ENCODE peak calls at places on chromosomes 3 and 15, in six cellular contexts. One of them, this sample, is unnamed.

GRCh38 chr15:94607176-94607654 is 375.9 kb downstream of the MCTP2 start:
- DNase-seq in coronary artery: no peak
- DNase-seq in transverse colon: peak
- DNase-seq in heart left ventricle: peak
- DNase-seq in IMR-90: no peak
- DNase-seq in Peyer's patch: peak
- DNase-seq in this sample: no peak

GRCh38 chr3:112745567-112746248 is 101.0 kb downstream of the CD200R1L start:
- DNase-seq in coronary artery: no peak
- DNase-seq in transverse colon: no peak
- DNase-seq in heart left ventricle: no peak
- DNase-seq in IMR-90: peak
- DNase-seq in Peyer's patch: no peak
- DNase-seq in this sample: no peak

GRCh38 chr15:35089556-35089955 is 4.5 kb upstream of the NANOGP8 start:
- DNase-seq in coronary artery: no peak
- DNase-seq in transverse colon: no peak
- DNase-seq in heart left ventricle: no peak
- DNase-seq in IMR-90: peak
- DNase-seq in Peyer's patch: no peak
- DNase-seq in this sample: no peak

GRCh38 chr3:174775603-174776002 is 83.5 kb upstream of the NAALADL2 start:
- DNase-seq in coronary artery: no peak
- DNase-seq in transverse colon: no peak
- DNase-seq in heart left ventricle: peak
- DNase-seq in IMR-90: peak
- DNase-seq in Peyer's patch: no peak
- DNase-seq in this sample: no peak

GRCh38 chr15:35206060-35206675 is 121.1 kb upstream of the NANOGP8 start:
- DNase-seq in coronary artery: no peak
- DNase-seq in transverse colon: no peak
- DNase-seq in heart left ventricle: no peak
- DNase-seq in IMR-90: peak
- DNase-seq in Peyer's patch: no peak
- DNase-seq in this sample: peak

GRCh38 chr3:44092497-44092896 is 149.2 kb upstream of the TOPAZ1 start:
- DNase-seq in coronary artery: no peak
- DNase-seq in transverse colon: no peak
- DNase-seq in heart left ventricle: no peak
- DNase-seq in IMR-90: no peak
- DNase-seq in Peyer's patch: no peak
- DNase-seq in this sample: no peak

GRCh38 chr3:157856078-157856939 is 249.9 kb downstream of the SHOX2 start:
- DNase-seq in coronary artery: no peak
- DNase-seq in transverse colon: no peak
- DNase-seq in heart left ventricle: no peak
- DNase-seq in IMR-90: no peak
- DNase-seq in Peyer's patch: no peak
- DNase-seq in this sample: no peak

GRCh38 chr3:158395421-158395820 is 175.6 kb upstream of the MLF1 start:
- DNase-seq in coronary artery: no peak
- DNase-seq in transverse colon: no peak
- DNase-seq in heart left ventricle: no peak
- DNase-seq in IMR-90: no peak
- DNase-seq in Peyer's patch: no peak
- DNase-seq in this sample: no peak

GRCh38 chr15:57554063-57554820 is 37.5 kb upstream of the MYZAP start:
- DNase-seq in coronary artery: no peak
- DNase-seq in transverse colon: no peak
- DNase-seq in heart left ventricle: no peak
- DNase-seq in IMR-90: no peak
- DNase-seq in Peyer's patch: no peak
- DNase-seq in this sample: no peak

GRCh38 chr15:72782993-72783562 is 480 bp downstream of the ADPGK start:
- DNase-seq in coronary artery: no peak
- DNase-seq in transverse colon: peak
- DNase-seq in heart left ventricle: peak
- DNase-seq in IMR-90: peak
- DNase-seq in Peyer's patch: peak
- DNase-seq in this sample: peak

GRCh38 chr3:4864503-4864902 is 114.7 kb upstream of the BHLHE40 start:
- DNase-seq in coronary artery: no peak
- DNase-seq in transverse colon: no peak
- DNase-seq in heart left ventricle: no peak
- DNase-seq in IMR-90: no peak
- DNase-seq in Peyer's patch: no peak
- DNase-seq in this sample: no peak

GRCh38 chr3:184796551-184796950 is 15.4 kb upstream of the VPS8 start:
- DNase-seq in coronary artery: no peak
- DNase-seq in transverse colon: no peak
- DNase-seq in heart left ventricle: no peak
- DNase-seq in IMR-90: no peak
- DNase-seq in Peyer's patch: no peak
- DNase-seq in this sample: no peak

GRCh38 chr3:110165344-110165743 is 828.0 kb upstream of the DPPA4 start:
- DNase-seq in coronary artery: no peak
- DNase-seq in transverse colon: no peak
- DNase-seq in heart left ventricle: no peak
- DNase-seq in IMR-90: peak
- DNase-seq in Peyer's patch: no peak
- DNase-seq in this sample: no peak

GRCh38 chr3:111636506-111636905 is 41.4 kb upstream of the ZBED2 start:
- DNase-seq in coronary artery: no peak
- DNase-seq in transverse colon: no peak
- DNase-seq in heart left ventricle: no peak
- DNase-seq in IMR-90: peak
- DNase-seq in Peyer's patch: no peak
- DNase-seq in this sample: no peak

GRCh38 chr15:82919231-82919886 is 33.2 kb downstream of the HOMER2 start:
- DNase-seq in coronary artery: no peak
- DNase-seq in transverse colon: peak
- DNase-seq in heart left ventricle: peak
- DNase-seq in IMR-90: no peak
- DNase-seq in Peyer's patch: no peak
- DNase-seq in this sample: no peak

GRCh38 chr15:89186798-89187197 is 34.6 kb downstream of the RLBP1 start:
- DNase-seq in coronary artery: no peak
- DNase-seq in transverse colon: no peak
- DNase-seq in heart left ventricle: no peak
- DNase-seq in IMR-90: no peak
- DNase-seq in Peyer's patch: peak
- DNase-seq in this sample: no peak

GRCh38 chr3:139561959-139562676 is 22.6 kb upstream of the RBP1 start:
- DNase-seq in coronary artery: no peak
- DNase-seq in transverse colon: peak
- DNase-seq in heart left ventricle: no peak
- DNase-seq in IMR-90: peak
- DNase-seq in Peyer's patch: peak
- DNase-seq in this sample: peak

GRCh38 chr3:171320721-171321120 is 139.5 kb downstream of the TNIK start:
- DNase-seq in coronary artery: no peak
- DNase-seq in transverse colon: no peak
- DNase-seq in heart left ventricle: peak
- DNase-seq in IMR-90: peak
- DNase-seq in Peyer's patch: no peak
- DNase-seq in this sample: no peak

GRCh38 chr3:98964784-98965183 is 63.3 kb upstream of the DCBLD2 start:
- DNase-seq in coronary artery: no peak
- DNase-seq in transverse colon: no peak
- DNase-seq in heart left ventricle: no peak
- DNase-seq in IMR-90: no peak
- DNase-seq in Peyer's patch: no peak
- DNase-seq in this sample: no peak

GRCh38 chr15:100002787-100003536 is 269.7 kb upstream of the LYSMD4 start:
- DNase-seq in coronary artery: no peak
- DNase-seq in transverse colon: no peak
- DNase-seq in heart left ventricle: no peak
- DNase-seq in IMR-90: no peak
- DNase-seq in Peyer's patch: no peak
- DNase-seq in this sample: no peak

GRCh38 chr3:66442254-66443249 is 58.3 kb downstream of the LRIG1 start:
- DNase-seq in coronary artery: no peak
- DNase-seq in transverse colon: peak
- DNase-seq in heart left ventricle: peak
- DNase-seq in IMR-90: peak
- DNase-seq in Peyer's patch: peak
- DNase-seq in this sample: no peak

GRCh38 chr3:46168583-46168982 is 39.5 kb downstream of the CCR1 start:
- DNase-seq in coronary artery: no peak
- DNase-seq in transverse colon: no peak
- DNase-seq in heart left ventricle: no peak
- DNase-seq in IMR-90: peak
- DNase-seq in Peyer's patch: no peak
- DNase-seq in this sample: no peak

GRCh38 chr3:53996153-53996861 is 104.6 kb upstream of the SELENOK start:
- DNase-seq in coronary artery: no peak
- DNase-seq in transverse colon: peak
- DNase-seq in heart left ventricle: no peak
- DNase-seq in IMR-90: no peak
- DNase-seq in Peyer's patch: no peak
- DNase-seq in this sample: no peak

GRCh38 chr15:68638953-68639500 is 60.2 kb downstream of the CORO2B start:
- DNase-seq in coronary artery: no peak
- DNase-seq in transverse colon: no peak
- DNase-seq in heart left ventricle: no peak
- DNase-seq in IMR-90: peak
- DNase-seq in Peyer's patch: no peak
- DNase-seq in this sample: no peak

GRCh38 chr15:62883938-62884479 is 158.5 kb upstream of the TPM1 start:
- DNase-seq in coronary artery: no peak
- DNase-seq in transverse colon: no peak
- DNase-seq in heart left ventricle: no peak
- DNase-seq in IMR-90: peak
- DNase-seq in Peyer's patch: no peak
- DNase-seq in this sample: no peak
- H3K4me3 ChIP-seq in coronary artery: no peak
- H3K4me3 ChIP-seq in transverse colon: no peak
- H3K4me3 ChIP-seq in heart left ventricle: no peak
- H3K4me3 ChIP-seq in IMR-90: no peak
- H3K4me3 ChIP-seq in Peyer's patch: no peak
- H3K4me3 ChIP-seq in this sample: no peak

DNA sequence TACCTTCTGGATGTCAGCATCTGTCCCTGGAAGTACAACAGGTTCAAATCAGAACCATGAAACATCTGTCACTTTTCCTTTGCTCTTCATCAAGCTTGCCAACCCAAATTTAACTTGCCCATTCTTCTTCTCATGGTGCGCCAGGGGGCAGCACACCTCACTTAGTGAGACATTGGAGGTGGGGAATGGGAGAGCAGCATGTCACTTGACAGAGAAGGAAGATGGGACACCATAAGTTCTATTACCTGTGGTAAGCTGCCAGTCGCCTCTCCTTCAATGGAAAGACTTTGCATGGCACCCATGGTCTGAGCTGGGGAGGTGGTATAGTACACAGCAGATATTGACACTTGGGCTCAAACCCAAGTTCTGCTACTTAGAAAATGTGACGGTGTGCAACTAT is 2.9 kb downstream of the SCN5A start:
- DNase-seq in coronary artery: peak
- DNase-seq in transverse colon: no peak
- DNase-seq in heart left ventricle: no peak
- DNase-seq in IMR-90: peak
- DNase-seq in Peyer's patch: no peak
- DNase-seq in this sample: peak
- TF ChIP-seq CTCF in coronary artery: no peak
- TF ChIP-seq CTCF in transverse colon: no peak
- TF ChIP-seq CTCF in heart left ventricle: peak
- TF ChIP-seq CTCF in IMR-90: peak
- TF ChIP-seq CTCF in Peyer's patch: peak
- TF ChIP-seq CTCF in this sample: peak

DNA sequence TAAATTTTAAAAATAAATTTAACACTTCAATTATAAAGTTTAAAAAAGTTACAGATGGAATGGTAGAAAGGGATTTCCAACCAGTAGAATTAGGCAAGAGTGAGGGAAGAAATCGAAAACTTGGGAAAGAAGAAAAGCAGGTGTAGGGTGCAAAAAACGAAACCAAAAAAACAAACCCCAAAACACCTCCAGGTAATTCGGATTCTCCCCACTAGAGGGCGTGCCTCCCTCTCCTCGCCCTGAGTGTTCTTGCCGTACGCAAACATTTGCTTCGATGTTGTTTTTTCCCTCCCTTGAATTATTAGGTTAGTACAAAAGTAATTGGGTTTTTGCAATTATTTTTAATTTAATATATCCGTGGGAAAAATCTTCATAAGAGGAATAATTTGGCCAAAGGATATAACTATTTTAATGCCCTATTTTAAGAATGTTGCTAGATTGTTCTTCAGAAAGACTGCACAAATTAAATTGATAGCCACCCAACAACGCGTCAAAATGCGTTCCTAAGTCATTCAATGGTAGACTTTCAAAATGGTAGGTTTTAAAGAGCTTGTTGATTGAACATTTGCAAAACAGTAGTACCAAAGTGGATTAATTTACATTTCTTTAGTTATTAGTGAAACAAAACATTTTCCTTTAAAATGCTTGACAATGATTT is 63.7 kb downstream of the SLC30A4 start:
- DNase-seq in coronary artery: no peak
- DNase-seq in transverse colon: peak
- DNase-seq in heart left ventricle: peak
- DNase-seq in IMR-90: peak
- DNase-seq in Peyer's patch: peak
- DNase-seq in this sample: peak
- H3K4me3 ChIP-seq in coronary artery: peak
- H3K4me3 ChIP-seq in transverse colon: peak
- H3K4me3 ChIP-seq in heart left ventricle: peak
- H3K4me3 ChIP-seq in IMR-90: peak
- H3K4me3 ChIP-seq in Peyer's patch: peak
- H3K4me3 ChIP-seq in this sample: peak

DNA sequence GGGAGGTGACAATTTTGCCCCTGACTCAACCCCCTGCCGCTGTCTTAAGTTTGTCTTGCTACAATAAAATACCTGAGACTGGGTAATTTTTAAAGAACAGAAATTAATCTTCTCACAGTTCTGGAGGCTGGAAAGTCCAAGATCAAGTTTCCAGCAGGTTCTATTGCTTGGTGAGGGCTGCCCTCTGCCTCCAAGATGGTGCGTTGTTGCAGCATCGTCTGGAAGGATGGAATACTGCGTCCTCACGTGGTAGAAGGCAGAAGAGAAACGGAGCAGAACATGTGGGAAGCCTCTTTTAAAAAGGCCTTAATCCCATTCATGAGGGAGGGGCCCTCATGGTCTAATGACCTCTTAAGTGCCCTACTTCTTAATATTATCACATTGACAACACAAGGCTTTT is 87.3 kb upstream of the SNTN start:
- DNase-seq in coronary artery: no peak
- DNase-seq in transverse colon: no peak
- DNase-seq in heart left ventricle: no peak
- DNase-seq in IMR-90: no peak
- DNase-seq in Peyer's patch: no peak
- DNase-seq in this sample: no peak
- TF ChIP-seq CTCF in coronary artery: no peak
- TF ChIP-seq CTCF in transverse colon: peak
- TF ChIP-seq CTCF in heart left ventricle: no peak
- TF ChIP-seq CTCF in IMR-90: no peak
- TF ChIP-seq CTCF in Peyer's patch: peak
- TF ChIP-seq CTCF in this sample: no peak

DNA sequence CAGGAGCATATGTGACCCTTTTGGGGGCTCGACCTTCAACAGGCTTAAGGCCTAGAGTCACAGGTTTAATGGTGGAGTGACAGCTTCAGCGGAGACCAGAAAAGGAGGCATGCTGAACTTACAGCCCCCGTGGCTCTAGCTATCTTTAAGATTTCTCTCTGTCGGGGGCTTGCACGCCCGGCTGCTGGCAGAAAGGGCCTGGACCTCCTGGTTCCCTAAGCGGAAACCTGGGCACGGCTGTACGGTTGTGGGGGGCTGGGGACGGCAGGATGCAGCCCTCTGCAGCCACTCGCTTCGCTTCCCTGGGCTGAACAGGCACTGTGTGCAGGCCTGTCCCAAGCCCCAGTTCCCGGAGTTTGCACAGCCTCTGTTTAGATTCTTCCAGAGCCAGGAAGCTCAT is 513 bp upstream of the CACNA2D2 start:
- DNase-seq in coronary artery: no peak
- DNase-seq in transverse colon: no peak
- DNase-seq in heart left ventricle: no peak
- DNase-seq in IMR-90: no peak
- DNase-seq in Peyer's patch: no peak
- DNase-seq in this sample: no peak
- H3K4me3 ChIP-seq in coronary artery: peak
- H3K4me3 ChIP-seq in transverse colon: peak
- H3K4me3 ChIP-seq in heart left ventricle: peak
- H3K4me3 ChIP-seq in IMR-90: no peak
- H3K4me3 ChIP-seq in Peyer's patch: peak
- H3K4me3 ChIP-seq in this sample: no peak

This sample was measured in GM12865.